ENCODE peak calls at places on chromosomes 13 and 19, in five cellular contexts. One of them, this sample, is unnamed.

GRCh38 chr19:3554254-3555083 is 2.9 kb downstream of the MFSD12 start:
- DNase-seq in mesenchymal stem cell: no peak
- DNase-seq in H9: no peak
- DNase-seq in mesendoderm: no peak
- DNase-seq in neuronal stem cell: no peak
- DNase-seq in this sample: no peak

GRCh38 chr19:2952953-2953481 is 8.2 kb upstream of the ZNF77 start:
- DNase-seq in H9: no peak
- DNase-seq in mesenchymal stem cell: no peak
- DNase-seq in mesendoderm: no peak
- DNase-seq in neuronal stem cell: no peak
- DNase-seq in this sample: no peak

GRCh38 chr13:83883061-83883523 is 818 bp upstream of the SLITRK1 start:
- DNase-seq in mesendoderm: peak
- DNase-seq in H9: peak
- DNase-seq in mesenchymal stem cell: no peak
- DNase-seq in neuronal stem cell: no peak
- DNase-seq in this sample: no peak

GRCh38 chr13:46961719-46962118 is 64.9 kb upstream of the HTR2A start:
- DNase-seq in mesenchymal stem cell: peak
- DNase-seq in mesendoderm: peak
- DNase-seq in neuronal stem cell: no peak
- DNase-seq in H9: no peak
- DNase-seq in this sample: peak

GRCh38 chr13:20198781-20199180 is 6.0 kb upstream of the GJB2 start:
- DNase-seq in H9: no peak
- DNase-seq in neuronal stem cell: no peak
- DNase-seq in mesenchymal stem cell: no peak
- DNase-seq in mesendoderm: no peak
- DNase-seq in this sample: no peak

GRCh38 chr13:73702419-73703071 is 431.7 kb downstream of the KLF12 start:
- DNase-seq in H9: no peak
- DNase-seq in neuronal stem cell: no peak
- DNase-seq in mesendoderm: peak
- DNase-seq in mesenchymal stem cell: no peak
- DNase-seq in this sample: no peak

GRCh38 chr13:105436946-105437345 is 1098.5 kb downstream of the EFNB2 start:
- DNase-seq in mesendoderm: peak
- DNase-seq in H9: no peak
- DNase-seq in mesenchymal stem cell: no peak
- DNase-seq in neuronal stem cell: no peak
- DNase-seq in this sample: no peak

GRCh38 chr13:57631607-57632275 is at the start of gene PCDH17:
- DNase-seq in mesenchymal stem cell: peak
- DNase-seq in mesendoderm: peak
- DNase-seq in neuronal stem cell: peak
- DNase-seq in H9: peak
- DNase-seq in this sample: no peak

GRCh38 chr19:15299568-15300409 is 32.5 kb downstream of the BRD4 start:
- DNase-seq in mesendoderm: peak
- DNase-seq in neuronal stem cell: no peak
- DNase-seq in H9: no peak
- DNase-seq in mesenchymal stem cell: peak
- DNase-seq in this sample: peak

GRCh38 chr19:30096596-30097370 is 154.7 kb downstream of the URI1 start:
- DNase-seq in mesenchymal stem cell: no peak
- DNase-seq in H9: no peak
- DNase-seq in mesendoderm: no peak
- DNase-seq in neuronal stem cell: no peak
- DNase-seq in this sample: no peak

GRCh38 chr19:21101511-21102242 is 19.7 kb downstream of the ZNF714 start:
- DNase-seq in neuronal stem cell: no peak
- DNase-seq in H9: no peak
- DNase-seq in mesenchymal stem cell: peak
- DNase-seq in mesendoderm: no peak
- DNase-seq in this sample: peak

GRCh38 chr19:44904426-44904994 is 1.1 kb upstream of the APOE start:
- DNase-seq in mesendoderm: peak
- DNase-seq in neuronal stem cell: no peak
- DNase-seq in mesenchymal stem cell: no peak
- DNase-seq in H9: peak
- DNase-seq in this sample: no peak

GRCh38 chr13:110334256-110334655 is 27.2 kb downstream of the COL4A2 start:
- DNase-seq in mesenchymal stem cell: peak
- DNase-seq in neuronal stem cell: no peak
- DNase-seq in H9: no peak
- DNase-seq in mesendoderm: no peak
- DNase-seq in this sample: peak

GRCh38 chr13:110336108-110336507 is 29.0 kb downstream of the COL4A2 start:
- DNase-seq in mesendoderm: no peak
- DNase-seq in mesenchymal stem cell: no peak
- DNase-seq in neuronal stem cell: no peak
- DNase-seq in H9: no peak
- DNase-seq in this sample: no peak

GRCh38 chr13:110333837-110334236 is 26.8 kb downstream of the COL4A2 start:
- DNase-seq in mesendoderm: no peak
- DNase-seq in H9: no peak
- DNase-seq in neuronal stem cell: no peak
- DNase-seq in mesenchymal stem cell: no peak
- DNase-seq in this sample: no peak

GRCh38 chr13:110336681-110337080 is 29.6 kb downstream of the COL4A2 start:
- DNase-seq in mesenchymal stem cell: peak
- DNase-seq in H9: no peak
- DNase-seq in mesendoderm: no peak
- DNase-seq in neuronal stem cell: no peak
- DNase-seq in this sample: peak

GRCh38 chr13:110334841-110335490 is 27.9 kb downstream of the COL4A2 start:
- DNase-seq in mesendoderm: no peak
- DNase-seq in H9: no peak
- DNase-seq in mesenchymal stem cell: no peak
- DNase-seq in neuronal stem cell: no peak
- DNase-seq in this sample: no peak
- H3K4ac ChIP-seq in mesendoderm: no peak
- H3K4ac ChIP-seq in H9: no peak
- H3K4ac ChIP-seq in mesenchymal stem cell: peak
- H3K4ac ChIP-seq in neuronal stem cell: no peak
- H3K4ac ChIP-seq in this sample: peak

DNA sequence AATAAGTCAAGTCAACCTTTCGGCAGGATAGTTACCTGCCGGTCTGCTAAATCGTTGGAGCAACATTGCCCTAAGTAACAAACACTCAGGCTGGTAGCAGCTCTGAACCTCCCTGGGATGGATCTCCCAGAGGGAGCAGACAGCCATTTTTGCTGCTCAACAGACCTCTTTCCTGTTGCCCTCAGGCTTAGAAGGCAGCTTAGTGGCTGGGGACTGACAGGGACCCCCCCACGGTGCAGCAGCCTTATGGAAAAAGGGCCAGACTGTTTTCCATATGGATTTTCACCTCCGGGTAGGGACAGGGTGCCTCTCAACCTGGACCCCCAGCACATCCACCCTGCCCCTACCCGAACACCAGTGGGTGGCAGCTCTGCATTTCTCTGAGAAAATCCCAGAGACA is 49.7 kb downstream of the UBL3 start:
- DNase-seq in mesenchymal stem cell: no peak
- DNase-seq in neuronal stem cell: no peak
- DNase-seq in H9: peak
- DNase-seq in mesendoderm: peak
- DNase-seq in this sample: no peak
- H3K4ac ChIP-seq in mesenchymal stem cell: no peak
- H3K4ac ChIP-seq in neuronal stem cell: no peak
- H3K4ac ChIP-seq in H9: no peak
- H3K4ac ChIP-seq in mesendoderm: no peak
- H3K4ac ChIP-seq in this sample: no peak

GRCh38 chr19:40609561-40610395 is 8.6 kb downstream of the LTBP4 start:
- DNase-seq in mesendoderm: peak
- DNase-seq in mesenchymal stem cell: peak
- DNase-seq in H9: peak
- DNase-seq in neuronal stem cell: peak
- DNase-seq in this sample: no peak
- H3K4ac ChIP-seq in mesendoderm: no peak
- H3K4ac ChIP-seq in mesenchymal stem cell: peak
- H3K4ac ChIP-seq in H9: no peak
- H3K4ac ChIP-seq in neuronal stem cell: no peak
- H3K4ac ChIP-seq in this sample: no peak

DNA sequence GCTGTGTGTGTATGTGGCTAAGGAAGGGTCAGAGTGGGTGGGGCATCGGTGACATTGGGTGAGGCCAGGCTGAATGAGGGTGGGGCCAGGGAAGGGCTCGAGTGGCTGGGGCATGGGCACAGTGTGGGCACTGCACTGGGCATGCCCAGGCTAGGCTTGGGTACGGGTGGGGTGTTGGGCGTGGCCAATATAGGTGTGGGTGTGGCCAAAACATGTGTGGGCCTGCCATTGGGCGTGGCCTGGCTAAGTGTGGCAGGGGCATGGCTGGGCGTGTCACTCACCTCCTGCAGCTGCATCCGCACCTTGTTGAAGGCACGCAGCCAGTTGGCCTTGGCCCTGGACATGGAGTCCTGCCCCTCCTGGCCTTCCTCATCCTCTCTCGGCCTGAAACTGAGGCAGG is 33.2 kb downstream of the UNC13A start:
- DNase-seq in H9: peak
- DNase-seq in mesendoderm: no peak
- DNase-seq in mesenchymal stem cell: no peak
- DNase-seq in neuronal stem cell: no peak
- DNase-seq in this sample: no peak
- H3K4ac ChIP-seq in H9: no peak
- H3K4ac ChIP-seq in mesendoderm: no peak
- H3K4ac ChIP-seq in mesenchymal stem cell: no peak
- H3K4ac ChIP-seq in neuronal stem cell: no peak
- H3K4ac ChIP-seq in this sample: no peak

DNA sequence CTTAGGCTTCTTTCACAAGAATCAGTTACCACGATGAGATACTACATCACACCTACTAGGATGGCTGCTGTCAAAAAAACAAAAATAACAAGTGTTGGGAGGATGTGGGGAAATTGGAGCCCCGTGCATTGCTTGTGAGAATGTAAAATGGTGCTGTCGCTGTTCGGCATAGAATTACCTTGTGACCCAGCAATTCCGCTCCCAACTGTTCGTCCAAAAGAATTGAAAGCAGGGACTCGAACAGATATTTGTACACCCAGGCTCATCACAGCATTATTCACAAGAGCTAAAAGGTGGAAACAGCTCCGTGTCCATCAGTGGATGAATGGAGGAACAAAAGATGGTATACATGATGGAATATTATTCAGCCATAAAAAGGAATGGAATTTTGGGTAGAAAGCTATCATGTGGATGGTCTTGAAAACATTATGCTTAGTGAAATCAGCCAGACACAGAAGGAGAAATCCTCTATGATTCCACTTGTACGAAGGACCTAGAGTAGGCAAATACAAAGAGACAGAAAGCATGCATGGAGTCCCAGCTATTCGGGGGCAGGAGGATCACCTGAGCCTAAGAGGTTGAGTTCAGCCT is 23.4 kb downstream of the PAK4 start:
- DNase-seq in mesenchymal stem cell: no peak
- DNase-seq in mesendoderm: no peak
- DNase-seq in H9: no peak
- DNase-seq in neuronal stem cell: no peak
- DNase-seq in this sample: no peak
- H3K4ac ChIP-seq in mesenchymal stem cell: no peak
- H3K4ac ChIP-seq in mesendoderm: no peak
- H3K4ac ChIP-seq in H9: no peak
- H3K4ac ChIP-seq in neuronal stem cell: no peak
- H3K4ac ChIP-seq in this sample: no peak

DNA sequence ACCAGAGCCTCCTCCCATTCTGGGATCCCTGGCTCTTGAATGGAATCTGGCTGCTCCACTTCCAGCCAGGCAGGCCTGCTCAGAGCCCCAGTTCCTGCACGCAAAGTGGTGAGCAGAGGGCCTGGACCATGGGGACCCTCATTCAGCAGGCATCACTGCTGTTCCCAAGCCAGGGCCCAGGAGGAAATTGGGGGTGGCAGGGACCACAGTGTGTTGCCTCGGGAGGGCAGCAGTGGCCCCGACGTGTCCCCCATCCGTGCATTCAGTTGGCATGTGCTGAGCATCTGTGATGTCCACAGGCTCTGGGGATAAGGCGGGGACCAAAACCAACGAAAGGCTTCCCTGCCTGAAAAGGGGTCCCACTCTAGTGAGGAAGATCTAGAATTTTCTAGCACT is 11.2 kb downstream of the CCDC97 start:
- DNase-seq in mesendoderm: no peak
- DNase-seq in neuronal stem cell: no peak
- DNase-seq in H9: no peak
- DNase-seq in mesenchymal stem cell: no peak
- DNase-seq in this sample: no peak
- H3K4ac ChIP-seq in mesendoderm: no peak
- H3K4ac ChIP-seq in neuronal stem cell: no peak
- H3K4ac ChIP-seq in H9: no peak
- H3K4ac ChIP-seq in mesenchymal stem cell: no peak
- H3K4ac ChIP-seq in this sample: peak

GRCh38 chr19:41395355-41395754 is 1.8 kb downstream of the EXOSC5 start:
- DNase-seq in neuronal stem cell: no peak
- DNase-seq in mesenchymal stem cell: no peak
- DNase-seq in mesendoderm: no peak
- DNase-seq in H9: no peak
- DNase-seq in this sample: no peak
- H3K4ac ChIP-seq in neuronal stem cell: no peak
- H3K4ac ChIP-seq in mesenchymal stem cell: no peak
- H3K4ac ChIP-seq in mesendoderm: no peak
- H3K4ac ChIP-seq in H9: no peak
- H3K4ac ChIP-seq in this sample: no peak

DNA sequence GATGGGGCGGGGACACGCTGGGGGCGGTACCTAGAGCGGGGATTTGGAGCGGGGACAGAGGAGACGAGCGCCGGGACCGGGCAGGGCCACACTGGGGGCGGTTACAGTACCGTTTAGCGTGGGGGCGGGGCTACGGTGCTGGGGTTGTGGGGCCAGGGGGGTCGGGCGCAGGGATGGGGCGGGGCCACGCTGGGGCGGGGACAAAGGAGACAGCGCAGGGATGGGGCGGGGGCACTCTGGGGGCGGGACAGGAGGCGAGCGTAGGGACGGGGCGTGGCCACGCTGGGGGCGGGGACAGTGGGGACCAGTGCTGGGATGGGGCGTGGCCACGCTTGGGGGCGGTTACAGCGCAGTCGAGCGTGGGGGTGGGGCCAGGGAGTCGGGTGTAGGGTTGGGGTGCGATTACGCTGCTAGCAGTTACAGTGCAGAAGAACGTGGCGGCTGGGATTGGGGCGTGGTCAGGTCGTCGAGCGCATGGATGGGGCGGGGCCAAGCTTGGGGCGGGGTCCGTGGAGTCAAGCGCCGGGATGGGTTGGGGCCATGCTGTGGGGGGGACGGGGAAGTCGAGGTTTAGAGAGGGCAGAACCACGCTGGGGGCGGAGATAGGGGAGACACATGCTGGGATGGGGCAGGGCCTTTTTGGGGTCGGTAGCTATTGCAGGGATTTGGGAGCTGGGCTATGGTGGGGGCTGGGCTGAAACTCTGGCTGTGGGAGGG is 660 bp downstream of the ALKBH7 start:
- DNase-seq in mesenchymal stem cell: peak
- DNase-seq in neuronal stem cell: peak
- DNase-seq in H9: peak
- DNase-seq in mesendoderm: peak
- DNase-seq in this sample: peak
- H3K4ac ChIP-seq in mesenchymal stem cell: no peak
- H3K4ac ChIP-seq in neuronal stem cell: peak
- H3K4ac ChIP-seq in H9: no peak
- H3K4ac ChIP-seq in mesendoderm: no peak
- H3K4ac ChIP-seq in this sample: peak